ENCODE peak calls at places on chromosome 7, in five cellular contexts. D is GM23338, Q is K562, J is HepG2, X is GM12878. Y is an unnamed sample.
A peak's percentile ranks its signal among the peaks of the same experiment; 100 is the strongest.

GRCh38 chr7:47327698-47328391 is 254.1 kb downstream of the TNS3 start:
- DNase-seq in D (peak; percentile 92), Q (no peak), J (no peak), X (no peak), Y (peak; percentile 36)

GRCh38 chr7:47901542-47901941 is 46.7 kb downstream of the PKD1L1 start:
- DNase-seq in D (no peak), Q (no peak), J (no peak), X (no peak), Y (no peak)

GRCh38 chr7:73893342-73894101 is 32.6 kb downstream of the TMEM270 start:
- DNase-seq in D (no peak), Q (no peak), J (no peak), X (no peak), Y (no peak)

GRCh38 chr7:149670288-149670687 is 103.1 kb downstream of the ZNF467 start:
- DNase-seq in D (no peak), Q (no peak), J (no peak), X (no peak), Y (no peak)

GRCh38 chr7:19663816-19664531 is 44.9 kb downstream of the POLR1F start:
- DNase-seq in D (no peak), Q (no peak), J (no peak), X (peak; percentile 20), Y (no peak)

GRCh38 chr7:151168022-151168786 is 710 bp upstream of the GBX1 start:
- DNase-seq in D (peak; percentile 82), Q (peak; percentile 92), J (no peak), X (no peak), Y (peak; percentile 90)

GRCh38 chr7:2643386-2644229 is 11.8 kb downstream of the TTYH3 start:
- DNase-seq in D (peak; percentile 66), Q (no peak), J (no peak), X (no peak), Y (no peak)

GRCh38 chr7:149209518-149210269 is 14.3 kb downstream of the ZNF282 start:
- DNase-seq in D (peak; percentile 87), Q (peak; percentile 84), J (peak; percentile 44), X (no peak), Y (peak; percentile 86)

GRCh38 chr7:47721670-47722069 is 139.8 kb upstream of the TNS3 start:
- DNase-seq in D (peak; percentile 59), Q (peak; percentile 24), J (no peak), X (no peak), Y (peak; percentile 78)

GRCh38 chr7:73770002-73770859 is at the start of gene CLDN3:
- DNase-seq in D (peak; percentile 94), Q (peak; percentile 5), J (no peak), X (no peak), Y (peak; percentile 92)

GRCh38 chr7:116271161-116271979 is 61.0 kb downstream of the TES start:
- DNase-seq in D (no peak), Q (no peak), J (no peak), X (no peak), Y (no peak)

GRCh38 chr7:124071843-124072242 is 39.0 kb upstream of the TMEM229A start:
- DNase-seq in D (no peak), Q (no peak), J (no peak), X (no peak), Y (no peak)

GRCh38 chr7:117946201-117946633 is 73.0 kb upstream of the CTTNBP2 start:
- DNase-seq in D (peak; percentile 30), Q (no peak), J (no peak), X (no peak), Y (no peak)

GRCh38 chr7:95608344-95609173 is 12.2 kb upstream of the PDK4 start:
- DNase-seq in D (peak; percentile 74), Q (peak; percentile 52), J (peak; percentile 88), X (peak; percentile 47), Y (no peak)

GRCh38 chr7:3174515-3175318 is 126.3 kb upstream of the SDK1 start:
- DNase-seq in D (no peak), Q (no peak), J (no peak), X (no peak), Y (no peak)

GRCh38 chr7:85014936-85015335 is 171.9 kb downstream of the SEMA3D start:
- DNase-seq in D (peak; percentile 17), Q (peak; percentile 12), J (peak; percentile 13), X (no peak), Y (no peak)

GRCh38 chr7:2012981-2013380 is 219.8 kb downstream of the MAD1L1 start:
- DNase-seq in D (no peak), Q (no peak), J (no peak), X (no peak), Y (no peak)

GRCh38 chr7:2873686-2874551 is 29.8 kb upstream of the GNA12 start:
- DNase-seq in D (peak; percentile 60), Q (peak; percentile 72), J (no peak), X (no peak), Y (no peak)

GRCh38 chr7:75931676-75932075 is 16.7 kb downstream of the POR start:
- DNase-seq in D (no peak), Q (no peak), J (no peak), X (no peak), Y (no peak)

GRCh38 chr7:95104739-95105138 is 197.3 kb downstream of the PPP1R9A start:
- DNase-seq in D (no peak), Q (no peak), J (peak; percentile 34), X (no peak), Y (no peak)

GRCh38 chr7:76303829-76304505 is 1.5 kb downstream of the HSPB1 start:
- DNase-seq in D (no peak), Q (no peak), J (peak; percentile 43), X (no peak), Y (no peak)

GRCh38 chr7:40374575-40374974 is 239.8 kb downstream of the SUGCT start:
- DNase-seq in D (no peak), Q (no peak), J (no peak), X (no peak), Y (no peak)

GRCh38 chr7:107035446-107035845 is 9.1 kb upstream of the PRKAR2B start:
- DNase-seq in D (no peak), Q (peak; percentile 91), J (no peak), X (no peak), Y (no peak)

GRCh38 chr7:123011766-123012369 is 16.4 kb upstream of the TAS2R16 start:
- DNase-seq in D (no peak), Q (no peak), J (no peak), X (no peak), Y (no peak)

GRCh38 chr7:78073470-78074382 is 275.2 kb downstream of the PHTF2 start:
- DNase-seq in D (peak; percentile 56), Q (no peak), J (no peak), X (no peak), Y (no peak)

GRCh38 chr7:135245226-135245625 is 11.6 kb downstream of the STRA8 start:
- DNase-seq in D (no peak), Q (no peak), J (no peak), X (no peak), Y (no peak)

GRCh38 chr7:135245826-135246825 is 12.5 kb downstream of the STRA8 start:
- DNase-seq in D (no peak), Q (no peak), J (no peak), X (no peak), Y (peak; percentile 41)

GRCh38 chr7:135249901-135250300 is 16.3 kb downstream of the STRA8 start:
- DNase-seq in D (no peak), Q (no peak), J (no peak), X (no peak), Y (no peak)

GRCh38 chr7:135248546-135248945 is 14.9 kb downstream of the STRA8 start:
- DNase-seq in D (no peak), Q (no peak), J (no peak), X (no peak), Y (no peak)

GRCh38 chr7:135247746-135248471 is 14.3 kb downstream of the STRA8 start:
- DNase-seq in D (no peak), Q (no peak), J (no peak), X (no peak), Y (peak; percentile 20)
- H3K4me2 ChIP-seq in D (no peak overlapping the region), Q (peak overlapping the region; percentile 63), J (peak overlapping the region; percentile 53), X (no peak overlapping the region), Y (no peak overlapping the region)

GRCh38 chr7:26275213-26275612 is 16.4 kb upstream of the SNX10 start:
- DNase-seq in D (no peak), Q (no peak), J (no peak), X (no peak), Y (no peak)

GRCh38 chr7:26280097-26280496 is 11.6 kb upstream of the SNX10 start:
- DNase-seq in D (no peak), Q (no peak), J (no peak), X (no peak), Y (no peak)

GRCh38 chr7:26278769-26279168 is 12.9 kb upstream of the SNX10 start:
- DNase-seq in D (no peak), Q (no peak), J (peak; percentile 49), X (no peak), Y (no peak)

GRCh38 chr7:26280723-26281122 is 10.9 kb upstream of the SNX10 start:
- DNase-seq in D (no peak), Q (no peak), J (no peak), X (no peak), Y (no peak)

GRCh38 chr7:26279405-26279804 is 12.3 kb upstream of the SNX10 start:
- DNase-seq in D (no peak), Q (peak; percentile 39), J (peak; percentile 47), X (no peak), Y (no peak)
- TF ChIP-seq CREB1 in D (no peak), Q (no peak), J (no peak), X (no peak), Y (no peak)

GRCh38 chr7:70615066-70615465 is 516.9 kb upstream of the GALNT17 start:
- DNase-seq in D (no peak), Q (no peak), J (no peak), X (no peak), Y (no peak)
- H3K4me2 ChIP-seq in D (no peak overlapping the region), Q (no peak overlapping the region), J (no peak overlapping the region), X (no peak overlapping the region), Y (no peak overlapping the region)

GRCh38 chr7:36606442-36607205 is 117.7 kb downstream of the AOAH start:
- DNase-seq in D (no peak), Q (no peak), J (no peak), X (no peak), Y (no peak)

GRCh38 chr7:36604801-36605200 is 119.5 kb downstream of the AOAH start:
- DNase-seq in D (no peak), Q (no peak), J (no peak), X (no peak), Y (no peak)

GRCh38 chr7:36607206-36607515 is 117.1 kb downstream of the AOAH start:
- DNase-seq in D (no peak), Q (no peak), J (no peak), X (no peak), Y (no peak)

GRCh38 chr7:36605662-36606441 is 118.4 kb downstream of the AOAH start:
- DNase-seq in D (no peak), Q (no peak), J (no peak), X (no peak), Y (no peak)

GRCh38 chr7:36605261-36605660 is 119.0 kb downstream of the AOAH start:
- DNase-seq in D (no peak), Q (no peak), J (no peak), X (no peak), Y (no peak)
- TF ChIP-seq CREB1 in D (no peak), Q (no peak), J (no peak), X (no peak), Y (no peak)

GRCh38 chr7:42833411-42833810 is 78.5 kb downstream of the C7orf25 start:
- DNase-seq in D (no peak), Q (no peak), J (no peak), X (no peak), Y (no peak)
- H3K4me2 ChIP-seq in D (no peak overlapping the region), Q (no peak overlapping the region), J (no peak overlapping the region), X (no peak overlapping the region), Y (no peak overlapping the region)